ENCODE peak calls at places on chromosomes 7 and 10, in eight cellular contexts. L, H, G, N, X, B, T and Y are unnamed samples.
A peak's percentile ranks its signal among the peaks of the same experiment; 100 is the strongest.

GRCh38 chr10:110169586-110169985 is 37.8 kb upstream of the MXI1 start:
- DNase-seq in L (no peak), H (no peak), G (no peak), N (peak; percentile 26), X (no peak), B (no peak), T (no peak), Y (no peak)

GRCh38 chr7:87027900-87028299 is 31.6 kb downstream of the ELAPOR2 start:
- DNase-seq in L (no peak), H (no peak), G (no peak), N (no peak), X (no peak), B (no peak), T (no peak), Y (no peak)

GRCh38 chr7:96314402-96315108 is 7.3 kb downstream of the SLC25A13 start:
- DNase-seq in L (no peak), H (no peak), G (no peak), N (no peak), X (no peak), B (no peak), T (no peak), Y (no peak)

GRCh38 chr10:102582181-102582580 is 62.1 kb upstream of the TRIM8 start:
- DNase-seq in L (no peak), H (no peak), G (no peak), N (no peak), X (no peak), B (no peak), T (no peak), Y (no peak)

GRCh38 chr10:43407148-43407575 is 1.8 kb downstream of the HNRNPF start:
- DNase-seq in L (no peak), H (peak; percentile 59), G (peak; percentile 31), N (no peak), X (peak; percentile 54), B (peak; percentile 73), T (peak; percentile 40), Y (peak; percentile 37)

GRCh38 chr10:42961776-42962119 is 115.1 kb upstream of the RET start:
- DNase-seq in L (no peak), H (no peak), G (no peak), N (no peak), X (no peak), B (peak; percentile 6), T (no peak), Y (no peak)

GRCh38 chr7:3310884-3311283 is 9.8 kb downstream of the SDK1 start:
- DNase-seq in L (no peak), H (no peak), G (no peak), N (no peak), X (no peak), B (no peak), T (no peak), Y (no peak)

GRCh38 chr7:13989944-13990295 is 454 bp upstream of the ETV1 start:
- DNase-seq in L (no peak), H (no peak), G (no peak), N (no peak), X (no peak), B (no peak), T (peak; percentile 3), Y (no peak)

GRCh38 chr7:92331508-92331907 is 85.7 kb downstream of the ANKIB1 start:
- DNase-seq in L (no peak), H (no peak), G (no peak), N (no peak), X (no peak), B (no peak), T (no peak), Y (no peak)

GRCh38 chr10:118712930-118713634 is 41.7 kb downstream of the CACUL1 start:
- DNase-seq in L (no peak), H (no peak), G (no peak), N (peak; percentile 60), X (peak; percentile 13), B (no peak), T (no peak), Y (no peak)

GRCh38 chr10:71763352-71764127 is 9.8 kb downstream of the VSIR start:
- DNase-seq in L (no peak), H (no peak), G (no peak), N (no peak), X (no peak), B (no peak), T (no peak), Y (no peak)

GRCh38 chr7:131507592-131508331 is 48.7 kb downstream of the PODXL start:
- DNase-seq in L (no peak), H (peak; percentile 83), G (peak; percentile 71), N (no peak), X (peak; percentile 88), B (peak; percentile 75), T (peak; percentile 73), Y (peak; percentile 85)

GRCh38 chr7:18638594-18639452 is 143.3 kb downstream of the HDAC9 start:
- DNase-seq in L (peak; percentile 48), H (no peak), G (no peak), N (no peak), X (no peak), B (no peak), T (peak; percentile 67), Y (no peak)

GRCh38 chr7:157011333-157012112 is 1.1 kb upstream of the MNX1 start:
- DNase-seq in L (no peak), H (no peak), G (no peak), N (peak; percentile 72), X (peak; percentile 36), B (no peak), T (no peak), Y (no peak)

GRCh38 chr7:41788556-41788955 is 85.7 kb upstream of the INHBA start:
- DNase-seq in L (no peak), H (no peak), G (no peak), N (no peak), X (no peak), B (no peak), T (no peak), Y (no peak)

GRCh38 chr7:18895456-18895855 is 222.0 kb downstream of the TWIST1 start:
- DNase-seq in L (no peak), H (no peak), G (no peak), N (no peak), X (no peak), B (no peak), T (no peak), Y (no peak)

GRCh38 chr7:4015996-4016395 is 666.1 kb upstream of the FOXK1 start:
- DNase-seq in L (no peak), H (no peak), G (no peak), N (no peak), X (no peak), B (no peak), T (no peak), Y (no peak)